ENCODE peak calls at places on chromosomes 16 and 17, in nine cellular contexts. T is stomach, G is adrenal gland, H is heart left ventricle, W is transverse colon, E is choroid plexus epithelial cell, O is heart right ventricle, C is A549, F is fibroblast of villous mesenchyme. Z is an unnamed sample.
A peak's percentile ranks its signal among the peaks of the same experiment; 100 is the strongest.

GRCh38 chr17:40190197-40191021 is 13.1 kb downstream of the RAPGEFL1 start:
- DNase-seq in T (no peak), G (no peak), H (no peak), W (no peak), E (no peak), O (no peak), C (peak; percentile 70), F (no peak), Z (peak; percentile 61)

GRCh38 chr17:1035546-1036170 is 38.7 kb downstream of the TIMM22 start:
- DNase-seq in T (no peak), G (no peak), H (no peak), W (no peak), E (no peak), O (no peak), C (no peak), F (no peak), Z (no peak)

GRCh38 chr17:64718058-64718457 is 56.0 kb upstream of the SMURF2 start:
- DNase-seq in T (no peak), G (no peak), H (no peak), W (no peak), E (no peak), O (no peak), C (no peak), F (no peak), Z (no peak)

GRCh38 chr17:72305472-72305871 is 184.7 kb downstream of the SOX9 start:
- DNase-seq in T (no peak), G (no peak), H (no peak), W (no peak), E (no peak), O (no peak), C (no peak), F (peak; percentile 7), Z (no peak)

GRCh38 chr17:68519911-68520310 is 7.7 kb downstream of the PRKAR1A start:
- DNase-seq in T (no peak), G (no peak), H (peak; percentile 62), W (no peak), E (peak; percentile 59), O (no peak), C (no peak), F (no peak), Z (no peak)

GRCh38 chr16:67192781-67193260 is 866 bp downstream of the E2F4 start:
- DNase-seq in T (no peak), G (no peak), H (no peak), W (no peak), E (no peak), O (no peak), C (no peak), F (no peak), Z (no peak)

GRCh38 chr16:1707193-1707790 is 1.3 kb downstream of the MAPK8IP3 start:
- DNase-seq in T (no peak), G (peak; percentile 70), H (no peak), W (no peak), E (peak; percentile 67), O (no peak), C (no peak), F (peak; percentile 38), Z (no peak)

GRCh38 chr17:17780941-17781590 is 55.7 kb downstream of the SREBF1 start:
- DNase-seq in T (peak; percentile 52), G (peak; percentile 72), H (no peak), W (peak; percentile 16), E (peak; percentile 79), O (no peak), C (peak; percentile 55), F (peak; percentile 93), Z (peak; percentile 60)

GRCh38 chr16:55944377-55944802 is 69.2 kb upstream of the CES5A start:
- DNase-seq in T (peak; percentile 54), G (peak; percentile 89), H (peak; percentile 76), W (peak; percentile 61), E (peak; percentile 67), O (peak; percentile 59), C (peak; percentile 46), F (peak; percentile 60), Z (peak; percentile 76)

GRCh38 chr16:57113042-57113453 is 20.7 kb downstream of the CPNE2 start:
- DNase-seq in T (no peak), G (no peak), H (no peak), W (no peak), E (peak; percentile 13), O (no peak), C (no peak), F (no peak), Z (no peak)

GRCh38 chr16:21526923-21527807 is 72.2 kb upstream of the METTL9 start:
- DNase-seq in T (no peak), G (no peak), H (peak; percentile 17), W (no peak), E (no peak), O (no peak), C (no peak), F (no peak), Z (no peak)

GRCh38 chr16:71311553-71312158 is 22.5 kb upstream of the CMTR2 start:
- DNase-seq in T (no peak), G (no peak), H (no peak), W (no peak), E (peak; percentile 27), O (no peak), C (peak; percentile 17), F (peak; percentile 11), Z (peak; percentile 58)

GRCh38 chr16:17269434-17269833 is 201.3 kb downstream of the XYLT1 start:
- DNase-seq in T (no peak), G (no peak), H (no peak), W (no peak), E (no peak), O (no peak), C (no peak), F (no peak), Z (no peak)

GRCh38 chr16:11682655-11683096 is 14.4 kb downstream of the SNN start:
- DNase-seq in T (no peak), G (no peak), H (no peak), W (no peak), E (peak; percentile 94), O (no peak), C (no peak), F (peak; percentile 88), Z (no peak)

GRCh38 chr17:1060991-1061390 is 64.1 kb downstream of the TIMM22 start:
- DNase-seq in T (peak; percentile 87), G (peak; percentile 93), H (peak; percentile 49), W (peak; percentile 54), E (peak; percentile 94), O (no peak), C (peak; percentile 78), F (peak; percentile 96), Z (no peak)

GRCh38 chr17:42673885-42674754 is 2.7 kb downstream of the PLEKHH3 start:
- DNase-seq in T (peak; percentile 45), G (no peak), H (peak; percentile 87), W (peak; percentile 66), E (peak; percentile 85), O (peak; percentile 81), C (peak; percentile 66), F (peak; percentile 84), Z (peak; percentile 48)

DNA sequence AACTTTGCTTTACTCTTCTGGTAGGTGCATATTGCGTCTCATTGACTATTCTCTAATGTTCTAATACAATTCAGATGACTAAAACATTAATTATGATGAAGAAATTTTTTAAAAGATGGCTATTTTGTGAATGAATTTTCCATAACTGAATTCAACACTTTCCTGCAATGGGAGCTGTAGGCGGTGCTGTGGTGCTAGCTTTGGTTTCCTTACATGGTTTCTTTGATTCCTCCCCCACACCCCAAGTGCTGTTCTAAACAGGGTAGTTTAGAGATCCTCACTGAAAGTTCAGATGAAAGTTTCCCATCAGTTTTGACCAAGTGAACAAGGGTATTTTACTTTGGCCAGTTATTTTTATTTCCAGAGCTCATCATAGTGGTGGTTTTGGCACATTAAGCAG is 26.0 kb upstream of the MRC2 start:
- DNase-seq in T (no peak), G (no peak), H (no peak), W (no peak), E (peak; percentile 48), O (no peak), C (no peak), F (peak; percentile 53), Z (no peak)
- TF ChIP-seq CTCF in T (no peak), G (no peak), H (no peak), W (no peak), E (peak; percentile 48), O (peak; percentile 36), C (no peak), F (peak; percentile 44), Z (no peak)

DNA sequence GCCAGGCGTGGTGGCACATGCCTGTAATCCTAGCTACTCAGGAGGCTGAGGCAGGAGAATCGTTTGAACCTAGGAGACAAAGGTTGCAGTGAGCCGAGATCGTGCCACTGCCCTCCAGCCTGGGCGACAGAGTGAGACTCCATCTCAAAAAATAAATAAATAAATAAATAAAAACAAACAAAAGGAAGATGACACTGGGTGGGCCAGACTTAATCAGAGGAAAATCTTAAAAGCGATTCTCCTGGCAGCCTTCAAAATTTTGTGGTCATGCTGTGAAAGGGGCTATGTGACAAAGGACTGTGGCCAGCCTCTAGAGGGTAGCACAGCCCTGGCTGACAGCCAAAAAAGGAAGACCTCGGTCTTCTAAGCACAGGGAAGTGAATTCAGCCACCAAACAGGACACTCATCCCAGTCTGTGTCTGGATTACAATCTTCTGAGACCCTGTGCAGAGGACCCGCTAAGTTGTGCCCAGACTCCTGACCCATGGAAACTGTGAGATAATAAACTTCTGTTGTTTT is 391.1 kb downstream of the CNTNAP4 start:
- DNase-seq in T (no peak), G (no peak), H (no peak), W (no peak), E (no peak), O (no peak), C (no peak), F (no peak), Z (peak; percentile 18)
- TF ChIP-seq CTCF in T (no peak), G (no peak), H (no peak), W (no peak), E (no peak), O (no peak), C (no peak), F (no peak), Z (no peak)

GRCh38 chr17:69651921-69652320 is 237.4 kb downstream of the MAP2K6 start:
- DNase-seq in T (no peak), G (no peak), H (no peak), W (no peak), E (no peak), O (no peak), C (no peak), F (peak; percentile 19), Z (no peak)

GRCh38 chr17:69654981-69655581 is 240.6 kb downstream of the MAP2K6 start:
- DNase-seq in T (no peak), G (no peak), H (no peak), W (no peak), E (peak; percentile 91), O (no peak), C (peak; percentile 11), F (peak; percentile 89), Z (no peak)

DNA sequence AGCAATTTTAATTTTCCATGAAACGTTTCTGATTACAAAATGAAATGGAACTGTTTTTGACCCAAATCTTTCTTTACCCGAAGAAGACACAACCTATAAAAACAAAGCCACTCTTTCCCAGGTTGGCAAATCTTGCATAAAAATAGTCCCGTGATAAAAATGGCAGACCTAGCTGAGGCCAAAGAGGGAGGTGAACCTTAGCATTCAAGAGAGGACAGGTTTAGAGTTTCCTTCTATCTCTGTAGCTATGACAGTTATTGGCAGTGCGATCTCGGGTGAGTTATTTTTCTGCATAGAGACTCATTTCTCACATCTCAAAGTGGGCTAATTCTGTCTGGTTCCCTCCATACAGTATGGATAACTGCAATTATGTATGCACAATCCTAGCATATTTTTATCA is 241.4 kb downstream of the MAP2K6 start:
- DNase-seq in T (no peak), G (no peak), H (no peak), W (no peak), E (no peak), O (no peak), C (no peak), F (no peak), Z (no peak)
- TF ChIP-seq CTCF in T (no peak), G (no peak), H (no peak), W (no peak), E (no peak), O (no peak), C (no peak), F (no peak), Z (no peak)

GRCh38 chr17:28370035-28370743 is at the start of gene VTN:
- DNase-seq in T (peak; percentile 47), G (peak; percentile 93), H (peak; percentile 73), W (no peak), E (peak; percentile 26), O (no peak), C (peak; percentile 90), F (peak; percentile 98), Z (no peak)
- TF ChIP-seq CTCF in T (no peak), G (no peak), H (no peak), W (no peak), E (no peak), O (no peak), C (no peak), F (no peak), Z (no peak)

Z was measured in endothelial cell.